ENCODE peak calls at places on chromosomes 13 and 19, in five cellular contexts. One of them, this sample, is unnamed.

GRCh38 chr19:34555447-34555846 is 73.9 kb downstream of the WTIP start:
- DNase-seq in fibroblast of villous mesenchyme: peak; percentile 13
- DNase-seq in fibroblast of lung: peak; percentile 1
- DNase-seq in heart left ventricle: no peak
- DNase-seq in neural crest cell: no peak
- DNase-seq in this sample: peak; percentile 3

GRCh38 chr19:37987356-37988332 is 80.6 kb downstream of the SIPA1L3 start:
- DNase-seq in fibroblast of villous mesenchyme: no peak
- DNase-seq in fibroblast of lung: no peak
- DNase-seq in heart left ventricle: no peak
- DNase-seq in neural crest cell: no peak
- DNase-seq in this sample: no peak

GRCh38 chr13:26457212-26457611 is 100.3 kb upstream of the WASF3 start:
- DNase-seq in fibroblast of villous mesenchyme: no peak
- DNase-seq in fibroblast of lung: no peak
- DNase-seq in heart left ventricle: no peak
- DNase-seq in neural crest cell: no peak
- DNase-seq in this sample: no peak

GRCh38 chr19:40623403-40624239 is 22.5 kb downstream of the LTBP4 start:
- DNase-seq in fibroblast of villous mesenchyme: no peak
- DNase-seq in fibroblast of lung: peak; percentile 47
- DNase-seq in heart left ventricle: no peak
- DNase-seq in neural crest cell: no peak
- DNase-seq in this sample: peak; percentile 58

GRCh38 chr19:6100284-6100915 is 9.9 kb downstream of the RFX2 start:
- DNase-seq in fibroblast of villous mesenchyme: no peak
- DNase-seq in fibroblast of lung: no peak
- DNase-seq in heart left ventricle: peak; percentile 34
- DNase-seq in neural crest cell: no peak
- DNase-seq in this sample: no peak

GRCh38 chr19:45766919-45767346 is 2.1 kb downstream of the SIX5 start:
- DNase-seq in fibroblast of villous mesenchyme: peak; percentile 28
- DNase-seq in fibroblast of lung: no peak
- DNase-seq in heart left ventricle: no peak
- DNase-seq in neural crest cell: no peak
- DNase-seq in this sample: no peak

GRCh38 chr13:113404366-113404722 is 40.4 kb upstream of the GRTP1 start:
- DNase-seq in fibroblast of villous mesenchyme: no peak
- DNase-seq in fibroblast of lung: no peak
- DNase-seq in heart left ventricle: no peak
- DNase-seq in neural crest cell: no peak
- DNase-seq in this sample: no peak

GRCh38 chr19:6580313-6580712 is 10.6 kb downstream of the CD70 start:
- DNase-seq in fibroblast of villous mesenchyme: no peak
- DNase-seq in fibroblast of lung: peak; percentile 25
- DNase-seq in heart left ventricle: no peak
- DNase-seq in neural crest cell: no peak
- DNase-seq in this sample: peak; percentile 93

GRCh38 chr13:100247937-100248336 is 159.0 kb downstream of the PCCA start:
- DNase-seq in fibroblast of villous mesenchyme: no peak
- DNase-seq in fibroblast of lung: no peak
- DNase-seq in heart left ventricle: no peak
- DNase-seq in neural crest cell: no peak
- DNase-seq in this sample: no peak

GRCh38 chr19:44553478-44554171 is 24.1 kb upstream of the CEACAM20 start:
- DNase-seq in fibroblast of villous mesenchyme: no peak
- DNase-seq in fibroblast of lung: no peak
- DNase-seq in heart left ventricle: no peak
- DNase-seq in neural crest cell: no peak
- DNase-seq in this sample: peak; percentile 4

GRCh38 chr13:62418872-62419271 is 1003.2 kb upstream of the PCDH20 start:
- DNase-seq in fibroblast of villous mesenchyme: no peak
- DNase-seq in fibroblast of lung: peak; percentile 79
- DNase-seq in heart left ventricle: no peak
- DNase-seq in neural crest cell: no peak
- DNase-seq in this sample: peak; percentile 26

GRCh38 chr19:56740478-56740877 is 68.9 kb upstream of the ZNF835 start:
- DNase-seq in fibroblast of villous mesenchyme: no peak
- DNase-seq in fibroblast of lung: no peak
- DNase-seq in heart left ventricle: no peak
- DNase-seq in neural crest cell: no peak
- DNase-seq in this sample: no peak

GRCh38 chr19:47863514-47863936 is 4.5 kb downstream of the TPRX2 start:
- DNase-seq in fibroblast of villous mesenchyme: peak; percentile 60
- DNase-seq in fibroblast of lung: peak; percentile 63
- DNase-seq in heart left ventricle: peak; percentile 81
- DNase-seq in neural crest cell: peak; percentile 100
- DNase-seq in this sample: peak; percentile 62

GRCh38 chr19:16412596-16413355 is 59.0 kb downstream of the EPS15L1 start:
- DNase-seq in fibroblast of villous mesenchyme: no peak
- DNase-seq in fibroblast of lung: no peak
- DNase-seq in heart left ventricle: no peak
- DNase-seq in neural crest cell: no peak
- DNase-seq in this sample: no peak

GRCh38 chr13:38301236-38301635 is 48.4 kb upstream of the UFM1 start:
- DNase-seq in fibroblast of villous mesenchyme: no peak
- DNase-seq in fibroblast of lung: no peak
- DNase-seq in heart left ventricle: no peak
- DNase-seq in neural crest cell: no peak
- DNase-seq in this sample: no peak

GRCh38 chr19:41591951-41592562 is 16.1 kb downstream of the CEACAM21 start:
- DNase-seq in fibroblast of villous mesenchyme: no peak
- DNase-seq in fibroblast of lung: no peak
- DNase-seq in heart left ventricle: no peak
- DNase-seq in neural crest cell: no peak
- DNase-seq in this sample: no peak

GRCh38 chr19:10420444-10421239 is at the start of gene PDE4A:
- DNase-seq in fibroblast of villous mesenchyme: peak; percentile 40
- DNase-seq in fibroblast of lung: no peak
- DNase-seq in heart left ventricle: no peak
- DNase-seq in neural crest cell: no peak
- DNase-seq in this sample: no peak

GRCh38 chr19:12884926-12885748 is 1.9 kb downstream of the KLF1 start:
- DNase-seq in fibroblast of villous mesenchyme: peak; percentile 45
- DNase-seq in fibroblast of lung: peak; percentile 46
- DNase-seq in heart left ventricle: peak; percentile 56
- DNase-seq in neural crest cell: peak; percentile 48
- DNase-seq in this sample: peak; percentile 46

GRCh38 chr13:76965759-76966421 is 17.6 kb downstream of the ACOD1 start:
- DNase-seq in fibroblast of villous mesenchyme: peak; percentile 82
- DNase-seq in fibroblast of lung: peak; percentile 88
- DNase-seq in heart left ventricle: peak; percentile 58
- DNase-seq in neural crest cell: no peak
- DNase-seq in this sample: peak; percentile 73

GRCh38 chr19:39474139-39474620 is 6.5 kb upstream of the TIMM50 start:
- DNase-seq in fibroblast of villous mesenchyme: peak; percentile 44
- DNase-seq in fibroblast of lung: peak; percentile 31
- DNase-seq in heart left ventricle: peak; percentile 44
- DNase-seq in neural crest cell: peak; percentile 82
- DNase-seq in this sample: peak; percentile 31

GRCh38 chr19:14149509-14149994 is 13.2 kb upstream of the ASF1B start:
- DNase-seq in fibroblast of villous mesenchyme: peak; percentile 37
- DNase-seq in fibroblast of lung: peak; percentile 51
- DNase-seq in heart left ventricle: peak; percentile 80
- DNase-seq in neural crest cell: no peak
- DNase-seq in this sample: peak; percentile 24

GRCh38 chr19:14150041-14150769 is 13.8 kb upstream of the ASF1B start:
- DNase-seq in fibroblast of villous mesenchyme: no peak
- DNase-seq in fibroblast of lung: no peak
- DNase-seq in heart left ventricle: no peak
- DNase-seq in neural crest cell: no peak
- DNase-seq in this sample: no peak

GRCh38 chr19:14149011-14149410 is 12.6 kb upstream of the ASF1B start:
- DNase-seq in fibroblast of villous mesenchyme: no peak
- DNase-seq in fibroblast of lung: no peak
- DNase-seq in heart left ventricle: no peak
- DNase-seq in neural crest cell: no peak
- DNase-seq in this sample: no peak

GRCh38 chr19:14146789-14147216 is 10.4 kb upstream of the ASF1B start:
- DNase-seq in fibroblast of villous mesenchyme: peak; percentile 82
- DNase-seq in fibroblast of lung: peak; percentile 53
- DNase-seq in heart left ventricle: no peak
- DNase-seq in neural crest cell: no peak
- DNase-seq in this sample: peak; percentile 80

GRCh38 chr19:14147797-14148605 is 11.6 kb upstream of the ASF1B start:
- DNase-seq in fibroblast of villous mesenchyme: peak; percentile 57
- DNase-seq in fibroblast of lung: peak; percentile 65
- DNase-seq in heart left ventricle: peak; percentile 79
- DNase-seq in neural crest cell: peak; percentile 65
- DNase-seq in this sample: peak; percentile 59
- TF ChIP-seq CTCF in fibroblast of villous mesenchyme: peak; percentile 95
- TF ChIP-seq CTCF in fibroblast of lung: peak; percentile 86
- TF ChIP-seq CTCF in heart left ventricle: peak; percentile 85
- TF ChIP-seq CTCF in neural crest cell: peak; percentile 79
- TF ChIP-seq CTCF in this sample: peak; percentile 93

GRCh38 chr19:49845433-49845832 is 5.5 kb upstream of the PTOV1 start:
- DNase-seq in fibroblast of villous mesenchyme: peak; percentile 59
- DNase-seq in fibroblast of lung: peak; percentile 43
- DNase-seq in heart left ventricle: no peak
- DNase-seq in neural crest cell: no peak
- DNase-seq in this sample: no peak
- TF ChIP-seq CTCF in fibroblast of villous mesenchyme: peak; percentile 20
- TF ChIP-seq CTCF in fibroblast of lung: no peak
- TF ChIP-seq CTCF in heart left ventricle: no peak
- TF ChIP-seq CTCF in neural crest cell: no peak
- TF ChIP-seq CTCF in this sample: no peak

GRCh38 chr19:1261512-1261862 is 7.6 kb upstream of the CIRBP start:
- DNase-seq in fibroblast of villous mesenchyme: no peak
- DNase-seq in fibroblast of lung: no peak
- DNase-seq in heart left ventricle: peak; percentile 36
- DNase-seq in neural crest cell: no peak
- DNase-seq in this sample: no peak
- TF ChIP-seq CTCF in fibroblast of villous mesenchyme: peak; percentile 16
- TF ChIP-seq CTCF in fibroblast of lung: no peak
- TF ChIP-seq CTCF in heart left ventricle: no peak
- TF ChIP-seq CTCF in neural crest cell: peak; percentile 41
- TF ChIP-seq CTCF in this sample: no peak

GRCh38 chr13:23871616-23872220 is 17.5 kb downstream of the MIPEP start:
- DNase-seq in fibroblast of villous mesenchyme: peak; percentile 63
- DNase-seq in fibroblast of lung: peak; percentile 76
- DNase-seq in heart left ventricle: no peak
- DNase-seq in neural crest cell: no peak
- DNase-seq in this sample: peak; percentile 61

GRCh38 chr13:23870356-23871146 is 18.6 kb downstream of the MIPEP start:
- DNase-seq in fibroblast of villous mesenchyme: no peak
- DNase-seq in fibroblast of lung: peak; percentile 17
- DNase-seq in heart left ventricle: no peak
- DNase-seq in neural crest cell: no peak
- DNase-seq in this sample: no peak

GRCh38 chr13:23881408-23881785 is 7.8 kb downstream of the MIPEP start:
- DNase-seq in fibroblast of villous mesenchyme: no peak
- DNase-seq in fibroblast of lung: no peak
- DNase-seq in heart left ventricle: no peak
- DNase-seq in neural crest cell: no peak
- DNase-seq in this sample: no peak

GRCh38 chr13:23876265-23876664 is 12.9 kb downstream of the MIPEP start:
- DNase-seq in fibroblast of villous mesenchyme: no peak
- DNase-seq in fibroblast of lung: peak; percentile 46
- DNase-seq in heart left ventricle: no peak
- DNase-seq in neural crest cell: no peak
- DNase-seq in this sample: no peak
- TF ChIP-seq CTCF in fibroblast of villous mesenchyme: peak; percentile 69
- TF ChIP-seq CTCF in fibroblast of lung: peak; percentile 48
- TF ChIP-seq CTCF in heart left ventricle: no peak
- TF ChIP-seq CTCF in neural crest cell: peak; percentile 55
- TF ChIP-seq CTCF in this sample: peak; percentile 42

GRCh38 chr13:84894749-84895148 is 904.5 kb downstream of the SLITRK6 start:
- DNase-seq in fibroblast of villous mesenchyme: no peak
- DNase-seq in fibroblast of lung: no peak
- DNase-seq in heart left ventricle: no peak
- DNase-seq in neural crest cell: no peak
- DNase-seq in this sample: no peak
- TF ChIP-seq CTCF in fibroblast of villous mesenchyme: no peak
- TF ChIP-seq CTCF in fibroblast of lung: no peak
- TF ChIP-seq CTCF in heart left ventricle: no peak
- TF ChIP-seq CTCF in neural crest cell: no peak
- TF ChIP-seq CTCF in this sample: no peak

GRCh38 chr19:50703915-50704548 is 15.6 kb downstream of the SHANK1 start:
- DNase-seq in fibroblast of villous mesenchyme: no peak
- DNase-seq in fibroblast of lung: no peak
- DNase-seq in heart left ventricle: no peak
- DNase-seq in neural crest cell: no peak
- DNase-seq in this sample: no peak
- TF ChIP-seq CTCF in fibroblast of villous mesenchyme: peak; percentile 14
- TF ChIP-seq CTCF in fibroblast of lung: no peak
- TF ChIP-seq CTCF in heart left ventricle: no peak
- TF ChIP-seq CTCF in neural crest cell: peak; percentile 35
- TF ChIP-seq CTCF in this sample: peak; percentile 3

GRCh38 chr19:18781885-18782527 is 9.1 kb downstream of the COMP start:
- DNase-seq in fibroblast of villous mesenchyme: no peak
- DNase-seq in fibroblast of lung: no peak
- DNase-seq in heart left ventricle: no peak
- DNase-seq in neural crest cell: no peak
- DNase-seq in this sample: no peak

GRCh38 chr19:18782559-18783225 is 8.4 kb downstream of the COMP start:
- DNase-seq in fibroblast of villous mesenchyme: no peak
- DNase-seq in fibroblast of lung: no peak
- DNase-seq in heart left ventricle: no peak
- DNase-seq in neural crest cell: no peak
- DNase-seq in this sample: no peak

GRCh38 chr19:18780081-18780480 is 11.0 kb downstream of the COMP start:
- DNase-seq in fibroblast of villous mesenchyme: no peak
- DNase-seq in fibroblast of lung: no peak
- DNase-seq in heart left ventricle: no peak
- DNase-seq in neural crest cell: no peak
- DNase-seq in this sample: no peak

GRCh38 chr19:18780631-18781030 is 10.5 kb downstream of the COMP start:
- DNase-seq in fibroblast of villous mesenchyme: no peak
- DNase-seq in fibroblast of lung: no peak
- DNase-seq in heart left ventricle: no peak
- DNase-seq in neural crest cell: no peak
- DNase-seq in this sample: no peak

GRCh38 chr19:18781047-18781600 is 10.0 kb downstream of the COMP start:
- DNase-seq in fibroblast of villous mesenchyme: no peak
- DNase-seq in fibroblast of lung: no peak
- DNase-seq in heart left ventricle: no peak
- DNase-seq in neural crest cell: no peak
- DNase-seq in this sample: no peak
- TF ChIP-seq CTCF in fibroblast of villous mesenchyme: no peak
- TF ChIP-seq CTCF in fibroblast of lung: no peak
- TF ChIP-seq CTCF in heart left ventricle: no peak
- TF ChIP-seq CTCF in neural crest cell: no peak
- TF ChIP-seq CTCF in this sample: no peak

GRCh38 chr13:66689037-66689619 is 541.0 kb downstream of the PCDH9 start:
- DNase-seq in fibroblast of villous mesenchyme: no peak
- DNase-seq in fibroblast of lung: peak; percentile 34
- DNase-seq in heart left ventricle: no peak
- DNase-seq in neural crest cell: no peak
- DNase-seq in this sample: peak; percentile 11
- TF ChIP-seq CTCF in fibroblast of villous mesenchyme: no peak
- TF ChIP-seq CTCF in fibroblast of lung: no peak
- TF ChIP-seq CTCF in heart left ventricle: no peak
- TF ChIP-seq CTCF in neural crest cell: peak; percentile 27
- TF ChIP-seq CTCF in this sample: peak; percentile 25